ENCODE peak calls at places on chromosomes 12 and 14, in seven cellular contexts. H is H9, M is left ventricle myocardium inferior, Q is adipocyte, I is pancreas, F is tibial nerve, L is cardiac muscle cell. U is an unnamed sample.

GRCh38 chr12:14874882-14875281 is 10.8 kb downstream of the MGP start:
- DNase-seq in H (no peak), M (no peak), Q (peak; percentile 10), I (no peak), F (no peak), L (no peak), U (no peak)

GRCh38 chr14:105378199-105378598 is 20.1 kb upstream of the TEX22 start:
- DNase-seq in H (no peak), M (no peak), Q (no peak), I (no peak), F (no peak), L (no peak), U (no peak)

GRCh38 chr12:98422809-98423208 is 92.6 kb upstream of the TMPO start:
- DNase-seq in H (peak; percentile 71), M (no peak), Q (no peak), I (no peak), F (no peak), L (no peak), U (no peak)

GRCh38 chr12:11716794-11717532 is 67.5 kb downstream of the ETV6 start:
- DNase-seq in H (no peak), M (no peak), Q (no peak), I (no peak), F (no peak), L (no peak), U (no peak)

GRCh38 chr12:113823816-113824215 is 142.3 kb downstream of the RBM19 start:
- DNase-seq in H (no peak), M (no peak), Q (no peak), I (no peak), F (no peak), L (no peak), U (no peak)

GRCh38 chr12:52200086-52200782 is 8.4 kb upstream of the KRT80 start:
- DNase-seq in H (peak; percentile 91), M (peak; percentile 11), Q (no peak), I (peak; percentile 23), F (no peak), L (no peak), U (peak; percentile 40)

GRCh38 chr12:47838286-47838931 is 18.7 kb upstream of the HDAC7 start:
- DNase-seq in H (peak; percentile 63), M (no peak), Q (peak; percentile 80), I (no peak), F (peak; percentile 62), L (peak; percentile 58), U (no peak)

GRCh38 chr12:48795550-48796455 is 6.9 kb upstream of the ADCY6 start:
- DNase-seq in H (peak; percentile 91), M (no peak), Q (peak; percentile 91), I (peak; percentile 74), F (peak; percentile 85), L (peak; percentile 87), U (no peak)

GRCh38 chr12:54701940-54702592 is 53.9 kb upstream of the DCD start:
- DNase-seq in H (no peak), M (no peak), Q (peak; percentile 73), I (no peak), F (peak; percentile 40), L (peak; percentile 65), U (no peak)

GRCh38 chr12:32437095-32437515 is 37.7 kb downstream of the FGD4 start:
- DNase-seq in H (no peak), M (no peak), Q (peak; percentile 90), I (no peak), F (no peak), L (peak; percentile 91), U (no peak)

GRCh38 chr12:109735825-109736551 is 22.4 kb downstream of the FAM222A start:
- DNase-seq in H (peak; percentile 25), M (peak; percentile 32), Q (no peak), I (no peak), F (no peak), L (no peak), U (peak; percentile 11)

GRCh38 chr14:33943081-33943480 is 7.8 kb downstream of the EGLN3 start:
- DNase-seq in H (no peak), M (no peak), Q (no peak), I (peak; percentile 51), F (no peak), L (no peak), U (no peak)

GRCh38 chr12:8912910-8913309 is 1.4 kb upstream of the PHC1 start:
- DNase-seq in H (peak; percentile 78), M (no peak), Q (peak; percentile 22), I (no peak), F (no peak), L (no peak), U (no peak)

GRCh38 chr12:19834596-19834995 is 395.3 kb downstream of the AEBP2 start:
- DNase-seq in H (no peak), M (no peak), Q (peak; percentile 44), I (no peak), F (no peak), L (peak; percentile 68), U (no peak)

DNA sequence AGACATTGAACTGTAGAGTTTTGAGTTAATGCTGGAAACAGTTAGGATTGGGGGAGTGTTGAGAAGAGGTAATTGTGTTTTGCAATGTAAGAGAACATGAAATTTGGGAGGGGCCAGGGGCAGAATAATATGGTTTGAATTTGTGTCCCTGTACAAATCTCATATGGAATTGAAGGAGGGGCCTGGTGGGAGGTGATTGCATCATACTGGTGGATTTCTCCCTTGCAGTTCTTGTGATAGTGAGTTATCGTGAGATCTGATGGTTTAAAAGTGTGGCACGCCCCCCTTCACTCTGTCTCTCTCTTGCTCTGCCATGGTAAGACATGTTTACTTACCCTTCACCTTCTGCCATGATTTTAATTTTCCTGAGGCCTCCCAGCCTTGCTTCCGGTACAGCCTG is 876.0 kb upstream of the FBXO33 start:
- DNase-seq in H (no peak), M (no peak), Q (no peak), I (no peak), F (no peak), L (no peak), U (no peak)
- H3K4me1 ChIP-seq in H (no peaks in the 10 kb centered on the region), M (no peaks in the 10 kb centered on the region), Q (no peaks in the 10 kb centered on the region), I (no peaks in the 10 kb centered on the region), F (no peaks in the 10 kb centered on the region), L (no peaks in the 10 kb centered on the region), U (no peaks in the 10 kb centered on the region)

DNA sequence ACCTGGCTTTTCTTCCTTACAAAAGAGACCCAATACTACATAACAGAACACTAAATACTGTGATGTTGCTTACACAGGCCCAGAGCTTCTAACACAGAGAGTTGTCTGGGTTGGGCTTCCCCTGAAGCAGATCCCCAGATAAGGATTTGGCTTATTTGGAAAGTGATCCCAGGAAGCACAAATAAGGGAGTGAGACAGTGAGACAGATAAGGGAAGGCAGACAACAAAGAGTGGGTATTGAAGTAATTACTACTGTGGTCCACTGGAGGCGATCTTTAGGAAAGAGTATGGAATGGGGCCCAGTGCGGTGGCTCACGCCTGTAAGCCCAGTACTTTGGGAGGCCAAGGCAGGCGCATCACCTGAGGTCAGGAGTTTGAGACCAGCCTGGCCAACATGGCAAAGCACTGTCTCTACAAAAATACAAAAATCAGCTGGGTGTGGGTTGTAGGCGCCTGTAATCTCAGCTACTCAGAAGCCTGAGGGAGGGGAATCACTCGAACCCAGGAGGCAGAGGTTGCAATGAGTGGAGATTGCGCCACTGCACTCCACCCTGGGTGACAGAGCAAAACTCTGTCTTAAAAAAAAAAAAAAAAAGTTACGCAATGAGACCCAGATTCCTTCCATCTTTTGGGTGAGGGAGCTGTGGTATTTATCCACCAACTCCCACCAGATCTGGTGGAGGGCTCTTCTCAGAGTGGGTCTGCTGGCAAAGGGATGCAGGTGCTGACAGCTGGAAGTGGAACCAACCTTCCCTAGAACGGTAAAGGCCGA is 10.2 kb upstream of the C12orf43 start:
- DNase-seq in H (no peak), M (no peak), Q (no peak), I (no peak), F (no peak), L (peak; percentile 19), U (peak; percentile 39)
- H3K4me1 ChIP-seq in H (peaks cover 4% of the 10 kb centered on the region), M (no peaks in the 10 kb centered on the region), Q (no peaks in the 10 kb centered on the region), I (no peaks in the 10 kb centered on the region), F (no peaks in the 10 kb centered on the region), L (no peaks in the 10 kb centered on the region), U (no peaks in the 10 kb centered on the region)

DNA sequence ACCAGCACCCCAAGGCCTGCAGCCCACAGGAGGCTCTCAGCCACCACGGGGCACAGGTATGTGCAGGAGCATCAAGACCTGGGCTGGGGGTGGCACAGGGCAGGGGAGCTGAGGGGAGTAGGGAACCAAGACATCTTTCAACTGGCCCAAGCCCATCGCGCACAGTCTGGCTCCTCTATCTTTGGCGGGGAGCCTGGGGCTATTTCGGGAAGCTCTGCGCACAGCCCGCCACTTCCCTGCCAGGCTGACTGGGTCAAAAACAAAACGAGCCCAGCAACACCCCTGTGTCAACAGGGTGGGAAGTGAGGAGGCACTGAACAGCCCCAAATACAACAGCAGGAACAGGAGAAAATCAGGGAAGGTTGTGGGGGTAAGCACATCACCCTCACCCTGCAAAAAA is 83.9 kb downstream of the ARL6IP4 start:
- DNase-seq in H (no peak), M (peak; percentile 81), Q (no peak), I (no peak), F (no peak), L (no peak), U (peak; percentile 38)
- H3K4me1 ChIP-seq in H (no peaks in the 10 kb centered on the region), M (peaks cover 98% of the 10 kb centered on the region), Q (peaks cover 39% of the 10 kb centered on the region), I (peaks cover 20% of the 10 kb centered on the region), F (peaks cover 35% of the 10 kb centered on the region), L (peaks cover 44% of the 10 kb centered on the region), U (peaks cover 66% of the 10 kb centered on the region)

GRCh38 chr12:116148844-116149243 is 128.6 kb downstream of the MED13L start:
- DNase-seq in H (no peak), M (no peak), Q (no peak), I (no peak), F (no peak), L (no peak), U (no peak)

GRCh38 chr12:116153096-116153495 is 124.4 kb downstream of the MED13L start:
- DNase-seq in H (no peak), M (no peak), Q (no peak), I (no peak), F (no peak), L (no peak), U (no peak)

GRCh38 chr12:116152268-116152667 is 125.2 kb downstream of the MED13L start:
- DNase-seq in H (no peak), M (no peak), Q (peak; percentile 95), I (no peak), F (no peak), L (peak; percentile 91), U (no peak)

GRCh38 chr12:116150001-116150400 is 127.5 kb downstream of the MED13L start:
- DNase-seq in H (no peak), M (no peak), Q (no peak), I (no peak), F (no peak), L (no peak), U (no peak)

GRCh38 chr12:116150452-116150851 is 127.0 kb downstream of the MED13L start:
- DNase-seq in H (no peak), M (no peak), Q (no peak), I (no peak), F (no peak), L (no peak), U (no peak)
- H3K4me1 ChIP-seq in H (peaks cover 3% of the 10 kb centered on the region), M (peaks cover 72% of the 10 kb centered on the region), Q (peaks cover 48% of the 10 kb centered on the region), I (peaks cover 11% of the 10 kb centered on the region), F (peaks cover 6% of the 10 kb centered on the region), L (peaks cover 62% of the 10 kb centered on the region), U (peaks cover 50% of the 10 kb centered on the region)

GRCh38 chr12:92440072-92440471 is 262.7 kb upstream of the PLEKHG7 start:
- DNase-seq in H (no peak), M (no peak), Q (no peak), I (no peak), F (no peak), L (no peak), U (no peak)
- H3K4me1 ChIP-seq in H (no peaks in the 10 kb centered on the region), M (peaks cover 48% of the 10 kb centered on the region), Q (peaks cover 45% of the 10 kb centered on the region), I (no peaks in the 10 kb centered on the region), F (peaks cover 7% of the 10 kb centered on the region), L (no peaks in the 10 kb centered on the region), U (no peaks in the 10 kb centered on the region)